ENCODE peak calls at places on chromosome 11, in four cellular contexts. G is non-pigmented ciliary epithelial cell; Y is cardiac muscle cell; D is stimulated activated CD8-positive, alpha-beta memory T cell treated with anti-CD3 and anti-CD28 coated beads, Interleukin-4, amount 100 ng/mL, for 4 hours. B is an unnamed sample.

GRCh38 chr11:81959341-81959740 is 774.3 kb downstream of the FAM181B start:
- DNase-seq in D (no peak), Y (no peak), G (no peak), B (no peak)

GRCh38 chr11:94873910-94874575 is 99.3 kb downstream of the CWC15 start:
- DNase-seq in D (no peak), Y (peak; percentile 21), G (no peak), B (no peak)

GRCh38 chr11:1092145-1092670 is 17.5 kb downstream of the MUC2 start:
- DNase-seq in D (no peak), G (no peak), Y (no peak), B (no peak)

GRCh38 chr11:71282581-71283351 is 30.4 kb upstream of the SHANK2 start:
- DNase-seq in D (no peak), G (no peak), Y (no peak), B (no peak)

GRCh38 chr11:2178906-2179494 is 7.4 kb upstream of the TH start:
- DNase-seq in D (no peak), G (no peak), Y (peak; percentile 19), B (no peak)

GRCh38 chr11:116513894-116514293 is 258.9 kb downstream of the BUD13 start:
- DNase-seq in G (no peak), D (no peak), Y (peak; percentile 75), B (peak; percentile 68)

GRCh38 chr11:26753738-26754504 is 32.1 kb upstream of the SLC5A12 start:
- DNase-seq in Y (peak; percentile 85), D (no peak), G (peak; percentile 63), B (peak; percentile 31)

GRCh38 chr11:76077575-76078150 is 128.6 kb downstream of the WNT11 start:
- DNase-seq in Y (no peak), D (no peak), G (no peak), B (no peak)

GRCh38 chr11:17719028-17719939 is at the start of gene MYOD1:
- DNase-seq in Y (no peak), G (no peak), D (no peak), B (peak; percentile 58)

GRCh38 chr11:11215944-11216343 is 137.1 kb downstream of the CSNK2A3 start:
- DNase-seq in G (no peak), D (no peak), Y (no peak), B (no peak)

GRCh38 chr11:99198215-99198614 is 177.5 kb downstream of the CNTN5 start:
- DNase-seq in D (no peak), Y (no peak), G (no peak), B (no peak)

GRCh38 chr11:111000400-111001090 is 245.0 kb upstream of the POU2AF2 start:
- DNase-seq in G (no peak), Y (peak; percentile 73), D (no peak), B (no peak)

GRCh38 chr11:118438314-118438931 is 2.1 kb downstream of the KMT2A start:
- DNase-seq in Y (peak; percentile 86), G (peak; percentile 72), D (no peak), B (peak; percentile 41)

GRCh38 chr11:62217191-62217748 is 8.8 kb downstream of the SCGB2A1 start:
- DNase-seq in D (no peak), G (no peak), Y (peak; percentile 29), B (no peak)

B was measured in glutamatergic neuron.